ENCODE peak calls at places on chromosomes 16 and 17, in six cellular contexts. W, D, R, U, I and L are unnamed samples.

GRCh38 chr17:57288753-57289121 is 32.4 kb downstream of the MSI2 start:
- DNase-seq in W (no peak), D (no peak), R (no peak), U (no peak), I (no peak), L (no peak)

GRCh38 chr17:73278465-73279453 is 17.1 kb upstream of the CPSF4L start:
- DNase-seq in W (no peak), D (peak; percentile 31), R (no peak), U (peak; percentile 88), I (no peak), L (no peak)

GRCh38 chr17:49964539-49965521 is 4.2 kb upstream of the DLX4 start:
- DNase-seq in W (no peak), D (peak; percentile 88), R (no peak), U (no peak), I (peak; percentile 55), L (peak; percentile 17)

GRCh38 chr17:81342700-81343070 is 47.6 kb upstream of the SLC38A10 start:
- DNase-seq in W (no peak), D (peak; percentile 70), R (no peak), U (no peak), I (peak; percentile 80), L (no peak)

GRCh38 chr16:68296291-68296690 is 14.5 kb downstream of the SLC7A6OS start:
- DNase-seq in W (no peak), D (no peak), R (no peak), U (no peak), I (no peak), L (no peak)

GRCh38 chr16:85137323-85138072 is 25.2 kb upstream of the CIBAR2 start:
- DNase-seq in W (no peak), D (no peak), R (peak; percentile 85), U (peak; percentile 71), I (no peak), L (peak; percentile 97)

GRCh38 chr17:77616243-77616731 is 342.2 kb upstream of the TNRC6C start:
- DNase-seq in W (no peak), D (no peak), R (no peak), U (peak; percentile 15), I (no peak), L (no peak)

GRCh38 chr16:84794626-84795025 is 25.2 kb upstream of the CRISPLD2 start:
- DNase-seq in W (no peak), D (no peak), R (peak; percentile 19), U (no peak), I (no peak), L (no peak)

GRCh38 chr17:12896386-12896785 is 107.1 kb downstream of the ARHGAP44 start:
- DNase-seq in W (no peak), D (peak; percentile 42), R (peak; percentile 2), U (no peak), I (peak; percentile 28), L (no peak)

GRCh38 chr17:17990282-17990681 is 17.6 kb downstream of the DRC3 start:
- DNase-seq in W (no peak), D (no peak), R (no peak), U (peak; percentile 66), I (no peak), L (no peak)

GRCh38 chr17:31373150-31374082 is 18.1 kb upstream of the RAB11FIP4 start:
- DNase-seq in W (no peak), D (no peak), R (peak; percentile 71), U (peak; percentile 23), I (peak; percentile 60), L (peak; percentile 70)

GRCh38 chr16:10971560-10971961 is 27.2 kb downstream of the CLEC16A start:
- DNase-seq in W (peak; percentile 65), D (peak; percentile 72), R (peak; percentile 92), U (peak; percentile 78), I (peak; percentile 96), L (peak; percentile 87)

GRCh38 chr16:15950167-15950854 is 895 bp downstream of the ABCC1 start:
- DNase-seq in W (no peak), D (no peak), R (peak; percentile 44), U (no peak), I (peak; percentile 61), L (peak; percentile 60)

GRCh38 chr17:46868689-46869187 is 17.4 kb downstream of the WNT9B start:
- DNase-seq in W (no peak), D (no peak), R (peak; percentile 11), U (no peak), I (no peak), L (no peak)

GRCh38 chr17:77229786-77230435 is 89.1 kb downstream of the SEC14L1 start:
- DNase-seq in W (no peak), D (no peak), R (no peak), U (no peak), I (no peak), L (no peak)

GRCh38 chr16:66344533-66345145 is 21.9 kb upstream of the CDH5 start:
- DNase-seq in W (no peak), D (no peak), R (peak; percentile 48), U (peak; percentile 92), I (no peak), L (peak; percentile 44)

GRCh38 chr17:2067559-2067958 is 12.7 kb downstream of the HIC1 start:
- DNase-seq in W (no peak), D (no peak), R (peak; percentile 56), U (no peak), I (no peak), L (no peak)

GRCh38 chr16:13957197-13958078 is 37.5 kb downstream of the ERCC4 start:
- DNase-seq in W (peak; percentile 15), D (no peak), R (peak; percentile 95), U (peak; percentile 95), I (peak; percentile 85), L (peak; percentile 99)

GRCh38 chr17:2957631-2958286 is 105.6 kb downstream of the OR1D5 start:
- DNase-seq in W (no peak), D (peak; percentile 27), R (peak; percentile 74), U (no peak), I (no peak), L (no peak)

GRCh38 chr16:3009568-3010390 is 2.9 kb upstream of the CLDN9 start:
- DNase-seq in W (no peak), D (peak; percentile 97), R (peak; percentile 9), U (peak; percentile 98), I (peak; percentile 97), L (peak; percentile 30)

GRCh38 chr16:71188956-71189712 is 41.4 kb downstream of the HYDIN start:
- DNase-seq in W (no peak), D (no peak), R (no peak), U (no peak), I (no peak), L (no peak)

GRCh38 chr16:81632392-81633146 is 146.5 kb upstream of the PLCG2 start:
- DNase-seq in W (no peak), D (no peak), R (peak; percentile 94), U (no peak), I (no peak), L (peak; percentile 95)

GRCh38 chr16:50309527-50310307 is 43.4 kb downstream of the ADCY7 start:
- DNase-seq in W (no peak), D (no peak), R (no peak), U (no peak), I (no peak), L (no peak)

GRCh38 chr17:47941998-47942490 is 673 bp downstream of the PNPO start:
- DNase-seq in W (no peak), D (no peak), R (no peak), U (no peak), I (no peak), L (no peak)

GRCh38 chr17:63275318-63275967 is 170.7 kb downstream of the CYB561 start:
- DNase-seq in W (no peak), D (no peak), R (peak; percentile 99), U (peak; percentile 54), I (peak; percentile 49), L (peak; percentile 94)

GRCh38 chr16:22370038-22370541 is 4.3 kb downstream of the CDR2 start:
- DNase-seq in W (no peak), D (no peak), R (peak; percentile 95), U (no peak), I (no peak), L (peak; percentile 60)

DNA sequence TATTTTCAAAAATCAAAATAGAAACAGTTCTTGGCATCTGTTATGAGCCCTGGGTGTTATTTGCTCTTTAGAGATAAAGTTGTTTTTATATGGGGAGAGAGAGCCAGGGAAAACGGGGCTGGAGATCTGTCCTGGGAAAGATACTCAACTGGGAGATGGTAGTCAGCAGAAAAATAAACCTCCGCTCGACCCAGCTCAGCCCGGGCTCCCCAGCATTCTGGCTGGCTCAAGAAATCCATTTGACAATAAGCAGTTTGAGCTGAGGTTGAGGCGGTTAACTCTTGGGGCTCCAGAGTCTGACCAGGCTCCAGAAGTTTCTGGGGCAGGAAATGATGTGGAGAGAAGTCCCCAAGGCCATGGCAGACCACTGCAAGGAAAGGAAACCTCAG is 151.9 kb downstream of the IRX5 start:
- DNase-seq in W (no peak), D (no peak), R (no peak), U (no peak), I (no peak), L (no peak)
- H3K18ac ChIP-seq in W (no peak overlapping the region), D (no peak overlapping the region), R (no peak overlapping the region), U (no peak overlapping the region), I (no peak overlapping the region), L (no peak overlapping the region)

DNA sequence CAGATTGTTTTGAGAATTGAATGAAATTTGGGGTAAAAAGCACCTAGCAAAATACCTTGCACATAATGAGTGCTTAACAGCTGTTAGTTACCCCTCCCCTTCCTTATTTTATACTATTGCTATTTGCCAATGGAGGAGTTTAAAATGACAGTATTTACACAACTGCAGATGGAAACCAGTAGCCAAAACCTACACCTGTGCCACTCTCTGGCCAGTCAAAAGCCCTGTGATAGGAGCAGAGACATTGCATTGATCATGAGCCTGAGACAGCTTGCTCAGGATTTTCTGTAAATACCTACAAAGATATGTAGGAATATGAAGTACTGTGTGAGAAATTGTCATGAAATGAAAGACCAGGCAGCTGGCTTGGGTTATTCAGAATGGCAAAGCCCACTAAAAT is 115.3 kb upstream of the HLF start:
- DNase-seq in W (no peak), D (no peak), R (no peak), U (no peak), I (no peak), L (no peak)
- H3K18ac ChIP-seq in W (no peak overlapping the region), D (no peak overlapping the region), R (no peak overlapping the region), U (no peak overlapping the region), I (no peak overlapping the region), L (no peak overlapping the region)

DNA sequence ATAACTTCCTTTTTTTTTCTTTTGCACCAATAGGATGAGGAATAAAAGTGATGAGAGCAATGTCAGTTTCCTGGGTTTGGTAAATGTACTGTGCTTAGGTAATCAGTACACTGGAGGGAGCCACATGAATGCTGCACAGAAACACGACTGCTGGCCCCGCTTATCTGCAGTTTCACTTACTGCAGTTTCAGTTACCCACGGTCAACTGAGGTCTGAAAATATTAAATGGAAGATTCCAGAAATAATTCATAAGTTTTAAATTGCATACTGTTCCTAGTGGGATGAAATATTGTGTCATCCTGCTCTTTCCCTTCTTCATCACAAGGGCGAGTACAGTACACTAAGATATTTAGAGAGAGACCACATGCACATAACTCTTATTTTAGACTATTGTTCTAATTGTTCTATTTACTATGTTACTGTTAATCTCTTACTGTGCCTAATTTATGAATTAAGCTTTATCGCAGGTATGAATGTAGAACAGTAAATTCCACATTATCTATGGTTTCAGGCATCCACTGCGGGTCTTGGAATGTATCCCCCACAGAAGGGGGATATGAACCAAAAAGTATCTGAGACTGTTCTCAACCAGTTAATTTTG is 6.4 kb upstream of the LGALS3BP start:
- DNase-seq in W (no peak), D (no peak), R (peak; percentile 39), U (no peak), I (no peak), L (peak; percentile 38)
- H3K18ac ChIP-seq in W (no peak overlapping the region), D (no peak overlapping the region), R (peak overlapping the region; percentile 82), U (no peak overlapping the region), I (no peak overlapping the region), L (peak overlapping the region; percentile 70)

DNA sequence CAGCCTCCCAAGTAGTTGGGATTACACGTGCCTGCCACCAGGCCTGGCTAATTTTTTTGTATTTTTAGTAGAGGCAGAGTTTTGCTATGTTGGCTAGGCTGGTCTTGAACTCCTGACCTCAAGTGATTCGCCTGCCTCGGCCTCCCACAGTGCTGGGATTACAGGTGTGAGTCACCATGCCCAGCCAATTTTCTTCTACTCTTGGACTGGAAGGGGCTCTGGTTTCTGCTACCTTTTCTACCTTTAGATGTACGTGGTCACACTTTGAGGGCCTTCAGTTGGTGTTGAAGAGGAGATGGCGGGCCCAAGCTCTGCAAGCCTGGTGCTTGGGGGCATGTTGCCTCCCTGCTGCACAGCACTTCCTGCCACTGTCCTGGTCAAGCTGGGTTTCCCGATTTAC is 173.6 kb downstream of the PRKCA start:
- DNase-seq in W (no peak), D (no peak), R (no peak), U (no peak), I (no peak), L (no peak)
- H3K18ac ChIP-seq in W (peak overlapping the region; percentile 60), D (no peak overlapping the region), R (no peak overlapping the region), U (no peak overlapping the region), I (no peak overlapping the region), L (no peak overlapping the region)